ENCODE peak calls at places on chromosomes 4 and X, in ten cellular contexts. One of them, this sample, is unnamed.

GRCh38 chrX:154096140-154097002 is 1.1 kb downstream of the MECP2 start:
- DNase-seq in frontal cortex: no peak
- DNase-seq in HEK293T: no peak
- DNase-seq in ureter: no peak
- DNase-seq in nucleus accumbens: no peak
- DNase-seq in Peyer's patch: no peak
- DNase-seq in chondrocyte: no peak
- DNase-seq in upper lobe of right lung: peak
- DNase-seq in posterior vena cava: no peak
- DNase-seq in GM10248: no peak
- DNase-seq in this sample: no peak

GRCh38 chr4:22987861-22988260 is 295.1 kb downstream of the GBA3 start:
- DNase-seq in frontal cortex: no peak
- DNase-seq in HEK293T: no peak
- DNase-seq in ureter: no peak
- DNase-seq in nucleus accumbens: no peak
- DNase-seq in Peyer's patch: no peak
- DNase-seq in chondrocyte: no peak
- DNase-seq in upper lobe of right lung: no peak
- DNase-seq in posterior vena cava: no peak
- DNase-seq in GM10248: no peak
- DNase-seq in this sample: no peak

GRCh38 chrX:44974462-44974861 is 101.5 kb downstream of the KDM6A start:
- DNase-seq in frontal cortex: no peak
- DNase-seq in HEK293T: no peak
- DNase-seq in ureter: no peak
- DNase-seq in nucleus accumbens: no peak
- DNase-seq in Peyer's patch: no peak
- DNase-seq in chondrocyte: no peak
- DNase-seq in upper lobe of right lung: no peak
- DNase-seq in posterior vena cava: no peak
- DNase-seq in GM10248: no peak
- DNase-seq in this sample: no peak

GRCh38 chrX:21781976-21782375 is 24.1 kb upstream of the SMPX start:
- DNase-seq in frontal cortex: no peak
- DNase-seq in HEK293T: no peak
- DNase-seq in ureter: no peak
- DNase-seq in nucleus accumbens: no peak
- DNase-seq in Peyer's patch: no peak
- DNase-seq in chondrocyte: no peak
- DNase-seq in upper lobe of right lung: no peak
- DNase-seq in posterior vena cava: no peak
- DNase-seq in GM10248: no peak
- DNase-seq in this sample: no peak

GRCh38 chr4:186946682-186947294 is 223.1 kb upstream of the FAT1 start:
- DNase-seq in frontal cortex: no peak
- DNase-seq in HEK293T: peak
- DNase-seq in ureter: no peak
- DNase-seq in nucleus accumbens: no peak
- DNase-seq in Peyer's patch: peak
- DNase-seq in chondrocyte: no peak
- DNase-seq in upper lobe of right lung: no peak
- DNase-seq in posterior vena cava: no peak
- DNase-seq in GM10248: no peak
- DNase-seq in this sample: peak

GRCh38 chr4:1711055-1711905 is 839 bp downstream of the SLBP start:
- DNase-seq in frontal cortex: peak
- DNase-seq in HEK293T: peak
- DNase-seq in ureter: peak
- DNase-seq in nucleus accumbens: peak
- DNase-seq in Peyer's patch: peak
- DNase-seq in chondrocyte: peak
- DNase-seq in upper lobe of right lung: peak
- DNase-seq in posterior vena cava: no peak
- DNase-seq in GM10248: no peak
- DNase-seq in this sample: peak

GRCh38 chrX:154775611-154776349 is 13.1 kb downstream of the DKC1 start:
- DNase-seq in frontal cortex: no peak
- DNase-seq in HEK293T: no peak
- DNase-seq in ureter: no peak
- DNase-seq in nucleus accumbens: no peak
- DNase-seq in Peyer's patch: no peak
- DNase-seq in chondrocyte: no peak
- DNase-seq in upper lobe of right lung: no peak
- DNase-seq in posterior vena cava: no peak
- DNase-seq in GM10248: no peak
- DNase-seq in this sample: no peak

GRCh38 chr4:176638992-176639391 is 153.7 kb downstream of the VEGFC start:
- DNase-seq in frontal cortex: no peak
- DNase-seq in HEK293T: no peak
- DNase-seq in ureter: no peak
- DNase-seq in nucleus accumbens: no peak
- DNase-seq in Peyer's patch: no peak
- DNase-seq in chondrocyte: no peak
- DNase-seq in upper lobe of right lung: no peak
- DNase-seq in posterior vena cava: no peak
- DNase-seq in GM10248: no peak
- DNase-seq in this sample: no peak

GRCh38 chr4:27685947-27686346 is 825.3 kb downstream of the STIM2 start:
- DNase-seq in frontal cortex: no peak
- DNase-seq in HEK293T: no peak
- DNase-seq in ureter: no peak
- DNase-seq in nucleus accumbens: no peak
- DNase-seq in Peyer's patch: no peak
- DNase-seq in chondrocyte: no peak
- DNase-seq in upper lobe of right lung: no peak
- DNase-seq in posterior vena cava: no peak
- DNase-seq in GM10248: no peak
- DNase-seq in this sample: no peak

GRCh38 chr4:140995058-140995457 is 138.2 kb downstream of the RNF150 start:
- DNase-seq in frontal cortex: no peak
- DNase-seq in HEK293T: no peak
- DNase-seq in ureter: no peak
- DNase-seq in nucleus accumbens: no peak
- DNase-seq in Peyer's patch: no peak
- DNase-seq in chondrocyte: no peak
- DNase-seq in upper lobe of right lung: no peak
- DNase-seq in posterior vena cava: no peak
- DNase-seq in GM10248: no peak
- DNase-seq in this sample: no peak

GRCh38 chrX:110241816-110242215 is 76.1 kb downstream of the AMMECR1 start:
- DNase-seq in frontal cortex: peak
- DNase-seq in HEK293T: no peak
- DNase-seq in ureter: no peak
- DNase-seq in nucleus accumbens: no peak
- DNase-seq in Peyer's patch: no peak
- DNase-seq in chondrocyte: no peak
- DNase-seq in upper lobe of right lung: no peak
- DNase-seq in posterior vena cava: no peak
- DNase-seq in GM10248: no peak
- DNase-seq in this sample: no peak

GRCh38 chr4:68872442-68873217 is 56.8 kb downstream of the UGT2B10 start:
- DNase-seq in frontal cortex: no peak
- DNase-seq in HEK293T: peak
- DNase-seq in ureter: no peak
- DNase-seq in nucleus accumbens: no peak
- DNase-seq in Peyer's patch: no peak
- DNase-seq in chondrocyte: no peak
- DNase-seq in upper lobe of right lung: no peak
- DNase-seq in posterior vena cava: no peak
- DNase-seq in GM10248: no peak
- DNase-seq in this sample: no peak

GRCh38 chr4:6747690-6748068 is 31.7 kb downstream of the BLOC1S4 start:
- DNase-seq in frontal cortex: no peak
- DNase-seq in HEK293T: no peak
- DNase-seq in ureter: no peak
- DNase-seq in nucleus accumbens: no peak
- DNase-seq in Peyer's patch: no peak
- DNase-seq in chondrocyte: no peak
- DNase-seq in upper lobe of right lung: no peak
- DNase-seq in posterior vena cava: peak
- DNase-seq in GM10248: no peak
- DNase-seq in this sample: no peak

GRCh38 chrX:132774312-132774711 is 184.1 kb downstream of the HS6ST2 start:
- DNase-seq in frontal cortex: no peak
- DNase-seq in HEK293T: no peak
- DNase-seq in ureter: no peak
- DNase-seq in nucleus accumbens: no peak
- DNase-seq in Peyer's patch: no peak
- DNase-seq in chondrocyte: no peak
- DNase-seq in upper lobe of right lung: no peak
- DNase-seq in posterior vena cava: no peak
- DNase-seq in GM10248: no peak
- DNase-seq in this sample: no peak

GRCh38 chr4:21366312-21366711 is 582.3 kb downstream of the KCNIP4 start:
- DNase-seq in frontal cortex: no peak
- DNase-seq in HEK293T: no peak
- DNase-seq in ureter: no peak
- DNase-seq in nucleus accumbens: no peak
- DNase-seq in Peyer's patch: no peak
- DNase-seq in chondrocyte: no peak
- DNase-seq in upper lobe of right lung: no peak
- DNase-seq in posterior vena cava: no peak
- DNase-seq in GM10248: no peak
- DNase-seq in this sample: no peak

GRCh38 chr4:112069110-112069509 is 76.1 kb upstream of the FAM241A start:
- DNase-seq in frontal cortex: no peak
- DNase-seq in HEK293T: no peak
- DNase-seq in ureter: no peak
- DNase-seq in nucleus accumbens: no peak
- DNase-seq in Peyer's patch: no peak
- DNase-seq in chondrocyte: no peak
- DNase-seq in upper lobe of right lung: no peak
- DNase-seq in posterior vena cava: no peak
- DNase-seq in GM10248: no peak
- DNase-seq in this sample: no peak

GRCh38 chr4:10085386-10085785 is 31.2 kb downstream of the WDR1 start:
- DNase-seq in frontal cortex: no peak
- DNase-seq in HEK293T: no peak
- DNase-seq in ureter: no peak
- DNase-seq in nucleus accumbens: no peak
- DNase-seq in Peyer's patch: peak
- DNase-seq in chondrocyte: peak
- DNase-seq in upper lobe of right lung: peak
- DNase-seq in posterior vena cava: peak
- DNase-seq in GM10248: no peak
- DNase-seq in this sample: no peak

GRCh38 chr4:6309755-6310154 is 40.1 kb downstream of the WFS1 start:
- DNase-seq in frontal cortex: no peak
- DNase-seq in HEK293T: no peak
- DNase-seq in ureter: no peak
- DNase-seq in nucleus accumbens: no peak
- DNase-seq in Peyer's patch: no peak
- DNase-seq in chondrocyte: no peak
- DNase-seq in upper lobe of right lung: no peak
- DNase-seq in posterior vena cava: no peak
- DNase-seq in GM10248: no peak
- DNase-seq in this sample: no peak

GRCh38 chr4:69642961-69643360 is 3.5 kb upstream of the UGT2A2 start:
- DNase-seq in frontal cortex: no peak
- DNase-seq in HEK293T: no peak
- DNase-seq in ureter: no peak
- DNase-seq in nucleus accumbens: no peak
- DNase-seq in Peyer's patch: no peak
- DNase-seq in chondrocyte: no peak
- DNase-seq in upper lobe of right lung: no peak
- DNase-seq in posterior vena cava: no peak
- DNase-seq in GM10248: no peak
- DNase-seq in this sample: no peak

GRCh38 chr4:122764808-122765189 is 32.3 kb downstream of the BBS12 start:
- DNase-seq in frontal cortex: no peak
- DNase-seq in HEK293T: no peak
- DNase-seq in ureter: no peak
- DNase-seq in nucleus accumbens: no peak
- DNase-seq in Peyer's patch: no peak
- DNase-seq in chondrocyte: no peak
- DNase-seq in upper lobe of right lung: no peak
- DNase-seq in posterior vena cava: no peak
- DNase-seq in GM10248: peak
- DNase-seq in this sample: no peak

GRCh38 chr4:147094228-147094627 is 148.6 kb upstream of the TTC29 start:
- DNase-seq in frontal cortex: no peak
- DNase-seq in HEK293T: no peak
- DNase-seq in ureter: no peak
- DNase-seq in nucleus accumbens: no peak
- DNase-seq in Peyer's patch: no peak
- DNase-seq in chondrocyte: no peak
- DNase-seq in upper lobe of right lung: no peak
- DNase-seq in posterior vena cava: no peak
- DNase-seq in GM10248: no peak
- DNase-seq in this sample: no peak

GRCh38 chrX:16002185-16002584 is 121.2 kb upstream of the GRPR start:
- DNase-seq in frontal cortex: no peak
- DNase-seq in HEK293T: no peak
- DNase-seq in ureter: no peak
- DNase-seq in nucleus accumbens: no peak
- DNase-seq in Peyer's patch: no peak
- DNase-seq in chondrocyte: no peak
- DNase-seq in upper lobe of right lung: no peak
- DNase-seq in posterior vena cava: no peak
- DNase-seq in GM10248: no peak
- DNase-seq in this sample: no peak

GRCh38 chr4:109554971-109555370 is 5.1 kb upstream of the MCUB start:
- DNase-seq in frontal cortex: no peak
- DNase-seq in HEK293T: no peak
- DNase-seq in ureter: no peak
- DNase-seq in nucleus accumbens: no peak
- DNase-seq in Peyer's patch: no peak
- DNase-seq in chondrocyte: no peak
- DNase-seq in upper lobe of right lung: no peak
- DNase-seq in posterior vena cava: no peak
- DNase-seq in GM10248: no peak
- DNase-seq in this sample: no peak

GRCh38 chr4:121448231-121448630 is 67.4 kb upstream of the QRFPR start:
- DNase-seq in frontal cortex: no peak
- DNase-seq in HEK293T: no peak
- DNase-seq in ureter: no peak
- DNase-seq in nucleus accumbens: no peak
- DNase-seq in Peyer's patch: peak
- DNase-seq in chondrocyte: no peak
- DNase-seq in upper lobe of right lung: no peak
- DNase-seq in posterior vena cava: no peak
- DNase-seq in GM10248: no peak
- DNase-seq in this sample: no peak

GRCh38 chr4:23373269-23373668 is 516.6 kb downstream of the PPARGC1A start:
- DNase-seq in frontal cortex: no peak
- DNase-seq in HEK293T: no peak
- DNase-seq in ureter: no peak
- DNase-seq in nucleus accumbens: no peak
- DNase-seq in Peyer's patch: peak
- DNase-seq in chondrocyte: no peak
- DNase-seq in upper lobe of right lung: peak
- DNase-seq in posterior vena cava: no peak
- DNase-seq in GM10248: no peak
- DNase-seq in this sample: no peak

GRCh38 chrX:134600714-134601113 is 57.6 kb downstream of the PLAC1 start:
- DNase-seq in frontal cortex: no peak
- DNase-seq in HEK293T: no peak
- DNase-seq in ureter: no peak
- DNase-seq in nucleus accumbens: no peak
- DNase-seq in Peyer's patch: no peak
- DNase-seq in chondrocyte: no peak
- DNase-seq in upper lobe of right lung: no peak
- DNase-seq in posterior vena cava: no peak
- DNase-seq in GM10248: no peak
- DNase-seq in this sample: no peak

GRCh38 chr4:130110760-130111159 is 1014.8 kb downstream of the C4orf33 start:
- DNase-seq in frontal cortex: no peak
- DNase-seq in HEK293T: no peak
- DNase-seq in ureter: no peak
- DNase-seq in nucleus accumbens: no peak
- DNase-seq in Peyer's patch: no peak
- DNase-seq in chondrocyte: no peak
- DNase-seq in upper lobe of right lung: no peak
- DNase-seq in posterior vena cava: no peak
- DNase-seq in GM10248: no peak
- DNase-seq in this sample: no peak

GRCh38 chrX:928606-929005 is 283.8 kb downstream of the CRLF2 start:
- DNase-seq in frontal cortex: no peak
- DNase-seq in HEK293T: no peak
- DNase-seq in ureter: peak
- DNase-seq in nucleus accumbens: no peak
- DNase-seq in Peyer's patch: no peak
- DNase-seq in chondrocyte: no peak
- DNase-seq in upper lobe of right lung: no peak
- DNase-seq in posterior vena cava: peak
- DNase-seq in GM10248: no peak
- DNase-seq in this sample: no peak